ENCODE peak calls at places on chromosomes 6 and 20, in four cellular contexts. One of them, this sample, is unnamed.

GRCh38 chr20:62752671-62753501 is 43.4 kb upstream of the MRGBP start:
- DNase-seq in heart left ventricle: peak
- DNase-seq in tibial nerve: no peak
- DNase-seq in thoracic aorta: no peak
- DNase-seq in this sample: no peak

GRCh38 chr20:47740225-47741184 is 44.8 kb downstream of the SULF2 start:
- DNase-seq in heart left ventricle: peak
- DNase-seq in tibial nerve: no peak
- DNase-seq in thoracic aorta: no peak
- DNase-seq in this sample: no peak

GRCh38 chr6:116278853-116279231 is 888 bp downstream of the TSPYL1 start:
- DNase-seq in heart left ventricle: peak
- DNase-seq in tibial nerve: no peak
- DNase-seq in thoracic aorta: no peak
- DNase-seq in this sample: peak

GRCh38 chr6:44446626-44447297 is 59.3 kb downstream of the CDC5L start:
- DNase-seq in heart left ventricle: no peak
- DNase-seq in tibial nerve: no peak
- DNase-seq in thoracic aorta: no peak
- DNase-seq in this sample: no peak

GRCh38 chr6:131159578-131159977 is 24.3 kb downstream of the AKAP7 start:
- DNase-seq in heart left ventricle: no peak
- DNase-seq in tibial nerve: no peak
- DNase-seq in thoracic aorta: no peak
- DNase-seq in this sample: no peak

GRCh38 chr6:139518556-139519091 is 144.2 kb upstream of the CITED2 start:
- DNase-seq in heart left ventricle: no peak
- DNase-seq in tibial nerve: no peak
- DNase-seq in thoracic aorta: no peak
- DNase-seq in this sample: no peak

GRCh38 chr6:116370328-116370716 is 425 bp upstream of the DSE start:
- DNase-seq in heart left ventricle: no peak
- DNase-seq in tibial nerve: no peak
- DNase-seq in thoracic aorta: no peak
- DNase-seq in this sample: no peak

GRCh38 chr6:99013661-99014458 is 66.1 kb upstream of the FBXL4 start:
- DNase-seq in heart left ventricle: no peak
- DNase-seq in tibial nerve: no peak
- DNase-seq in thoracic aorta: no peak
- DNase-seq in this sample: no peak

GRCh38 chr6:144341831-144342527 is 56.8 kb downstream of the UTRN start:
- DNase-seq in heart left ventricle: no peak
- DNase-seq in tibial nerve: no peak
- DNase-seq in thoracic aorta: no peak
- DNase-seq in this sample: no peak

GRCh38 chr6:19669206-19669605 is 168.0 kb upstream of the ID4 start:
- DNase-seq in heart left ventricle: no peak
- DNase-seq in tibial nerve: no peak
- DNase-seq in thoracic aorta: no peak
- DNase-seq in this sample: no peak

GRCh38 chr20:870758-871157 is 37.2 kb downstream of the FAM110A start:
- DNase-seq in heart left ventricle: no peak
- DNase-seq in tibial nerve: no peak
- DNase-seq in thoracic aorta: no peak
- DNase-seq in this sample: no peak

GRCh38 chr20:43739148-43739749 is 12.4 kb upstream of the GTSF1L start:
- DNase-seq in heart left ventricle: no peak
- DNase-seq in tibial nerve: no peak
- DNase-seq in thoracic aorta: no peak
- DNase-seq in this sample: no peak

GRCh38 chr6:160337301-160337700 is 10.9 kb upstream of the SLC22A3 start:
- DNase-seq in heart left ventricle: no peak
- DNase-seq in tibial nerve: no peak
- DNase-seq in thoracic aorta: no peak
- DNase-seq in this sample: no peak

GRCh38 chr6:106628658-106629102 is 618 bp downstream of the RTN4IP1 start:
- DNase-seq in heart left ventricle: no peak
- DNase-seq in tibial nerve: no peak
- DNase-seq in thoracic aorta: no peak
- DNase-seq in this sample: no peak

GRCh38 chr6:12911387-12911960 is 194.9 kb downstream of the PHACTR1 start:
- DNase-seq in heart left ventricle: no peak
- DNase-seq in tibial nerve: no peak
- DNase-seq in thoracic aorta: no peak
- DNase-seq in this sample: no peak

GRCh38 chr20:25033250-25033940 is 24.5 kb downstream of the ACSS1 start:
- DNase-seq in heart left ventricle: peak
- DNase-seq in tibial nerve: no peak
- DNase-seq in thoracic aorta: no peak
- DNase-seq in this sample: no peak

GRCh38 chr6:114063956-114064355 is 93.0 kb upstream of the HDAC2 start:
- DNase-seq in heart left ventricle: no peak
- DNase-seq in tibial nerve: no peak
- DNase-seq in thoracic aorta: no peak
- DNase-seq in this sample: no peak

GRCh38 chr20:53656653-53657288 is 63.1 kb upstream of the ZNF217 start:
- DNase-seq in heart left ventricle: no peak
- DNase-seq in tibial nerve: no peak
- DNase-seq in thoracic aorta: no peak
- DNase-seq in this sample: no peak

GRCh38 chr20:63082308-63082938 is 75.7 kb upstream of the BHLHE23 start:
- DNase-seq in heart left ventricle: no peak
- DNase-seq in tibial nerve: no peak
- DNase-seq in thoracic aorta: no peak
- DNase-seq in this sample: no peak

GRCh38 chr6:125444234-125444949 is 142.6 kb upstream of the HDDC2 start:
- DNase-seq in heart left ventricle: peak
- DNase-seq in tibial nerve: peak
- DNase-seq in thoracic aorta: no peak
- DNase-seq in this sample: peak

GRCh38 chr6:30981942-30982772 is 1.4 kb upstream of the MUC21 start:
- DNase-seq in heart left ventricle: peak
- DNase-seq in tibial nerve: no peak
- DNase-seq in thoracic aorta: no peak
- DNase-seq in this sample: peak
- TF ChIP-seq CTCF in heart left ventricle: no peak
- TF ChIP-seq CTCF in tibial nerve: no peak
- TF ChIP-seq CTCF in thoracic aorta: no peak
- TF ChIP-seq CTCF in this sample: no peak

DNA sequence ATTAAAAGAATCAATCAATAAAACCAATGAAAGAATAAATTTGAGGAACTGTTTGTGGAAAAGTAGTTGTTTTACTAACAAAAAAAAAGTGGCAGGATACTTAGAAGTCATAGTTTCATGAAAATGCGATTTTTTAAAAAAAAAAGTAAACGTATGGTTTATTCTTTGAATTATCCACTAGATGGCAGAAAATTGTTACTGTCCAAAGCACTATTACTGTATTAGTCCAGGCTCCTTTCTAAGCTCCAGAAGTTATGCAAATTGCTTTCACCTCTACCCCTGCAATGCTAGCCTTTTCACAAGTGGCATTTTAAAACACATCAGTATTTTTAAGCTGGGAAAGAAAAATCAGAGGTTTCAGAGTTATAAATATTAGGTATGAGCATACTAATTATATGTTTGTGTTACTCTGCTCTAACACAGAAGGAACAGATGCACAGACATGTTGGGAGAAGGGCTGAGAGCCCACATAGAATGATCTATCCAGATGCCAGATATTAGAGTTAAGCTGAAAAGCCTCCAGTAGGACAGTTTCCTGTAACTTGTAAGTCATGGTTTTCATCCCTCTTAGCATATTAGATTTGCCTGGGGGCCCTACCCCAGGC is 63.9 kb downstream of the FHL5 start:
- DNase-seq in heart left ventricle: no peak
- DNase-seq in tibial nerve: no peak
- DNase-seq in thoracic aorta: no peak
- DNase-seq in this sample: no peak
- TF ChIP-seq CTCF in heart left ventricle: peak
- TF ChIP-seq CTCF in tibial nerve: peak
- TF ChIP-seq CTCF in thoracic aorta: no peak
- TF ChIP-seq CTCF in this sample: peak

GRCh38 chr6:33091957-33092356 is 16.2 kb downstream of the HLA-DPB1 start:
- DNase-seq in heart left ventricle: no peak
- DNase-seq in tibial nerve: no peak
- DNase-seq in thoracic aorta: no peak
- DNase-seq in this sample: no peak
- TF ChIP-seq CTCF in heart left ventricle: peak
- TF ChIP-seq CTCF in tibial nerve: no peak
- TF ChIP-seq CTCF in thoracic aorta: peak
- TF ChIP-seq CTCF in this sample: peak

DNA sequence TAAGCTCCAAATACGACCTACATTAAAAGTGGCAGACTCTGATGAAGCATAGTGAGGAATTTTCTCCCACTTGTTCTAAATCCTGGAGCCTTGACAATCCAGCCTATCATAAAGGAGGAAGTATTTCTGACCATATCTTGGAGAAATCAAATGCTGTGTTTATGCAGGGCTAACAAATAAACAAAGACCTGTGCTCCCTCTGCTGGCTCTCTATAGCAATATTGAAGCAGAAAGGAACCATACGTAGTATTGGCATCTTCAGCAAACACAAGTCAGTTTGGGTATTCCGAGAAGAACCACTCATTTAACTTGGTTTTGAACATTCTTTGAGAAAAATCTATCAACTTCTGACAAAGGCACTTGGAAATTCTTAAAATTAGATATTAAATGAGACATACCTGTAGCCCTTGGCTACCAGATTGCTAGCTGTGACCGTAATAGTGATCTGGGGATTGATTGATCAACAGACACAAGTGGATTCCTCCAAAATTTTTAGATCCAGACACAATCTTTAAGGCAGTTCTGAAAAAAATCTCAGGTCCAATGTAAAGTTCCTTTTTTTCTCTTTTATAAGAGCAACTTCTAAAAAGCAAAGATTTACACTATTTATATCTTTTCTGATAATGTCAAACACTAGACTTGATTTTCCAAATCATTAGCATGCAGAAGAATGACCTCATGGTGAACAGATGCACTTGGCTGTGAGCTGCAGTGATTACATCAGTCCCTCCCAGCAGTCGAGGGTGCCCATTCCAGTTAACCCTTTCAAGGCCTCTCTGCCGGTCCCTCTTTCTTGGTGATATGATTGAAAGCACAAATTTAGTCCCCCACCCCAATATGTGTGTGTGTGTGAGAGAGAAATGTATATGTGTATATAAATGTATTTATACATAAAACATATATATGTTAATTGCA is 40.2 kb downstream of the INSM1 start:
- DNase-seq in heart left ventricle: no peak
- DNase-seq in tibial nerve: no peak
- DNase-seq in thoracic aorta: no peak
- DNase-seq in this sample: no peak
- TF ChIP-seq CTCF in heart left ventricle: peak
- TF ChIP-seq CTCF in tibial nerve: no peak
- TF ChIP-seq CTCF in thoracic aorta: no peak
- TF ChIP-seq CTCF in this sample: no peak

DNA sequence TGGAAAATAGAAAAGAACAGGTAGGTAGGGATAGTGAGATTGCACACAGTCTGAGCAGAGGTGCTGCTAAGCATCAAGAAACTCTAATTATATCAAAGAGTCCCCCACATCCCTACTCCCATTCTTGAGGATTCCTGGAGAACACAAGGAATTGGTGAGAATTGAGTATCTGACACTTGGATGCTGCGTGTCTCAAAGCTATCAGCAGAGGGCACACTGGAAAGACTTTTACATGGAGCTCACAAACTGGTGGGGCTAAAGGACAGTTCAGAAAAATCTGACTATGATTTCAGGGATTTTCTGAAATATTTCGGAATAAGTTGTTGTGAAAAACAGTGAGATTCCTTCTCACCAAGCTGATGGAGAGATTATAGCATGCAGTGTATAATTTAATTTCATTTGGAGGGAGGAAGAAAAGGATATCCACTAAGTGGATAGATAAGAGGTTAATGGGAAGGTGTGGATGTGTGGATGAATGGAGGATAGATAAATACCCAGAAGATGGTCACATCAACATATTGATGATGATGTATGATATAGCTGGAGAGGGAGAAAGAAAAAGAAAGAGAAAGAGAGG is 215.4 kb upstream of the DEFB112 start:
- DNase-seq in heart left ventricle: no peak
- DNase-seq in tibial nerve: no peak
- DNase-seq in thoracic aorta: no peak
- DNase-seq in this sample: no peak
- TF ChIP-seq CTCF in heart left ventricle: no peak
- TF ChIP-seq CTCF in tibial nerve: no peak
- TF ChIP-seq CTCF in thoracic aorta: no peak
- TF ChIP-seq CTCF in this sample: no peak

DNA sequence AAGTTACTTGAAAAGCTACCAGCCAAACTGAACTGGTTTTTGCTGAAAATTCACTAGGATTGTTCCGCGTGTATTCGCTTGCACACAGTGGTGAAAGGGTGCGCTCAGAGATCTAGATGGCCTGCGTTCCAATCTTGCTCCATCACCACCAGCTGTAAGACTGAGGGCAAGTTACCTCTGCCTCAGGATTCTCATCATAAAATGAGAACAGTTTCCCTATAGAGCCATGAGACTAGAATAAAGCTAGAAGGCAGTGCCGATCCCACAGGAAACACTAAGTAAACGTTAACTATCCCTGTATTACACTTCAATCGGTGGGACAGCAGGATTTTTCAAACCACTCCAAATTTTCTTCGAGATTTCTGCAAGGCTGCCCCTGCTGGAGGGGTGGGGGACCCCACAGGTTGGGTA is 838 bp downstream of the AHCY start:
- DNase-seq in heart left ventricle: no peak
- DNase-seq in tibial nerve: no peak
- DNase-seq in thoracic aorta: no peak
- DNase-seq in this sample: no peak
- TF ChIP-seq CTCF in heart left ventricle: no peak
- TF ChIP-seq CTCF in tibial nerve: no peak
- TF ChIP-seq CTCF in thoracic aorta: no peak
- TF ChIP-seq CTCF in this sample: no peak

This sample was measured in tibial artery.